ENCODE peak calls at places on chromosomes 11 and 22, in eight cellular contexts. One of them, this sample, is unnamed.

GRCh38 chr11:120810251-120810650 is 213.7 kb upstream of the TBCEL start:
- DNase-seq in cardiac muscle cell: peak; percentile 18
- DNase-seq in tibial nerve: no peak
- DNase-seq in aorta: no peak
- DNase-seq in heart left ventricle: no peak
- DNase-seq in fibroblast of lung: peak; percentile 6
- DNase-seq in gastrocnemius medialis: no peak
- DNase-seq in stomach: no peak
- DNase-seq in this sample: no peak

GRCh38 chr11:15774021-15774862 is 582.1 kb downstream of the SOX6 start:
- DNase-seq in tibial nerve: no peak
- DNase-seq in aorta: no peak
- DNase-seq in fibroblast of lung: peak; percentile 9
- DNase-seq in heart left ventricle: no peak
- DNase-seq in cardiac muscle cell: peak; percentile 27
- DNase-seq in gastrocnemius medialis: no peak
- DNase-seq in stomach: no peak
- DNase-seq in this sample: no peak

GRCh38 chr11:17500673-17501072 is 24.0 kb upstream of the ABCC8 start:
- DNase-seq in heart left ventricle: no peak
- DNase-seq in stomach: no peak
- DNase-seq in aorta: no peak
- DNase-seq in cardiac muscle cell: no peak
- DNase-seq in fibroblast of lung: no peak
- DNase-seq in gastrocnemius medialis: no peak
- DNase-seq in tibial nerve: no peak
- DNase-seq in this sample: no peak

GRCh38 chr11:23846902-23847422 is 649.9 kb upstream of the LUZP2 start:
- DNase-seq in heart left ventricle: no peak
- DNase-seq in cardiac muscle cell: peak; percentile 49
- DNase-seq in stomach: no peak
- DNase-seq in aorta: no peak
- DNase-seq in fibroblast of lung: no peak
- DNase-seq in tibial nerve: no peak
- DNase-seq in gastrocnemius medialis: no peak
- DNase-seq in this sample: no peak

GRCh38 chr11:86068138-86068861 is 584 bp downstream of the PICALM start:
- DNase-seq in fibroblast of lung: no peak
- DNase-seq in gastrocnemius medialis: peak; percentile 47
- DNase-seq in tibial nerve: peak; percentile 39
- DNase-seq in aorta: peak; percentile 66
- DNase-seq in stomach: peak; percentile 32
- DNase-seq in cardiac muscle cell: peak; percentile 50
- DNase-seq in heart left ventricle: peak; percentile 60
- DNase-seq in this sample: peak; percentile 25

GRCh38 chr11:6271598-6271997 is 12.0 kb downstream of the CCKBR start:
- DNase-seq in stomach: no peak
- DNase-seq in tibial nerve: no peak
- DNase-seq in cardiac muscle cell: no peak
- DNase-seq in heart left ventricle: no peak
- DNase-seq in gastrocnemius medialis: peak; percentile 24
- DNase-seq in fibroblast of lung: no peak
- DNase-seq in aorta: no peak
- DNase-seq in this sample: no peak

GRCh38 chr11:63532799-63533475 is 3.7 kb upstream of the PLAAT4 start:
- DNase-seq in aorta: no peak
- DNase-seq in stomach: no peak
- DNase-seq in gastrocnemius medialis: no peak
- DNase-seq in cardiac muscle cell: peak; percentile 38
- DNase-seq in heart left ventricle: no peak
- DNase-seq in fibroblast of lung: no peak
- DNase-seq in tibial nerve: no peak
- DNase-seq in this sample: peak; percentile 78

GRCh38 chr11:85742873-85743275 is 56.9 kb upstream of the CCDC89 start:
- DNase-seq in stomach: no peak
- DNase-seq in tibial nerve: no peak
- DNase-seq in aorta: no peak
- DNase-seq in fibroblast of lung: no peak
- DNase-seq in gastrocnemius medialis: no peak
- DNase-seq in cardiac muscle cell: no peak
- DNase-seq in heart left ventricle: no peak
- DNase-seq in this sample: no peak

GRCh38 chr11:117834068-117834810 is 9.7 kb upstream of the FXYD2 start:
- DNase-seq in cardiac muscle cell: no peak
- DNase-seq in fibroblast of lung: no peak
- DNase-seq in heart left ventricle: no peak
- DNase-seq in stomach: peak; percentile 19
- DNase-seq in tibial nerve: no peak
- DNase-seq in gastrocnemius medialis: peak; percentile 70
- DNase-seq in aorta: no peak
- DNase-seq in this sample: no peak

GRCh38 chr11:12195773-12196172 is 85.4 kb downstream of the MICAL2 start:
- DNase-seq in gastrocnemius medialis: no peak
- DNase-seq in stomach: no peak
- DNase-seq in tibial nerve: no peak
- DNase-seq in heart left ventricle: no peak
- DNase-seq in fibroblast of lung: no peak
- DNase-seq in aorta: no peak
- DNase-seq in cardiac muscle cell: no peak
- DNase-seq in this sample: no peak

GRCh38 chr22:37146507-37147180 is 3.1 kb downstream of the IL2RB start:
- DNase-seq in stomach: no peak
- DNase-seq in tibial nerve: no peak
- DNase-seq in heart left ventricle: peak; percentile 37
- DNase-seq in cardiac muscle cell: no peak
- DNase-seq in fibroblast of lung: no peak
- DNase-seq in gastrocnemius medialis: no peak
- DNase-seq in aorta: no peak
- DNase-seq in this sample: no peak

GRCh38 chr11:47448566-47449427 is at the start of gene RAPSN:
- DNase-seq in aorta: no peak
- DNase-seq in heart left ventricle: no peak
- DNase-seq in gastrocnemius medialis: peak; percentile 91
- DNase-seq in tibial nerve: no peak
- DNase-seq in cardiac muscle cell: no peak
- DNase-seq in fibroblast of lung: no peak
- DNase-seq in stomach: no peak
- DNase-seq in this sample: no peak

GRCh38 chr22:36741204-36741793 is 34.6 kb downstream of the IFT27 start:
- DNase-seq in tibial nerve: no peak
- DNase-seq in heart left ventricle: no peak
- DNase-seq in stomach: peak; percentile 5
- DNase-seq in gastrocnemius medialis: no peak
- DNase-seq in cardiac muscle cell: peak; percentile 14
- DNase-seq in fibroblast of lung: peak; percentile 10
- DNase-seq in aorta: no peak
- DNase-seq in this sample: no peak

GRCh38 chr11:61543606-61544306 is 35.2 kb downstream of the LRRC10B start:
- DNase-seq in heart left ventricle: no peak
- DNase-seq in fibroblast of lung: peak; percentile 82
- DNase-seq in tibial nerve: no peak
- DNase-seq in stomach: no peak
- DNase-seq in gastrocnemius medialis: no peak
- DNase-seq in cardiac muscle cell: peak; percentile 39
- DNase-seq in aorta: no peak
- DNase-seq in this sample: no peak

GRCh38 chr22:29044657-29045176 is 16.9 kb downstream of the C22orf31 start:
- DNase-seq in fibroblast of lung: peak; percentile 70
- DNase-seq in heart left ventricle: no peak
- DNase-seq in gastrocnemius medialis: peak; percentile 53
- DNase-seq in cardiac muscle cell: peak; percentile 77
- DNase-seq in stomach: no peak
- DNase-seq in aorta: no peak
- DNase-seq in tibial nerve: no peak
- DNase-seq in this sample: no peak

GRCh38 chr22:46511391-46512370 is 25.7 kb downstream of the CELSR1 start:
- DNase-seq in aorta: no peak
- DNase-seq in cardiac muscle cell: no peak
- DNase-seq in tibial nerve: no peak
- DNase-seq in fibroblast of lung: no peak
- DNase-seq in stomach: no peak
- DNase-seq in heart left ventricle: no peak
- DNase-seq in gastrocnemius medialis: no peak
- DNase-seq in this sample: no peak

GRCh38 chr11:69942333-69942820 is 123.2 kb upstream of the FGF3 start:
- DNase-seq in fibroblast of lung: no peak
- DNase-seq in stomach: no peak
- DNase-seq in heart left ventricle: peak; percentile 49
- DNase-seq in tibial nerve: no peak
- DNase-seq in aorta: peak; percentile 18
- DNase-seq in gastrocnemius medialis: no peak
- DNase-seq in cardiac muscle cell: no peak
- DNase-seq in this sample: no peak

GRCh38 chr11:69941546-69942332 is 122.5 kb upstream of the FGF3 start:
- DNase-seq in stomach: no peak
- DNase-seq in gastrocnemius medialis: no peak
- DNase-seq in heart left ventricle: peak; percentile 28
- DNase-seq in cardiac muscle cell: no peak
- DNase-seq in tibial nerve: no peak
- DNase-seq in fibroblast of lung: no peak
- DNase-seq in aorta: peak; percentile 32
- DNase-seq in this sample: no peak

GRCh38 chr11:69938206-69938605 is 119.0 kb upstream of the FGF3 start:
- DNase-seq in cardiac muscle cell: no peak
- DNase-seq in heart left ventricle: no peak
- DNase-seq in stomach: no peak
- DNase-seq in aorta: peak; percentile 16
- DNase-seq in tibial nerve: no peak
- DNase-seq in fibroblast of lung: no peak
- DNase-seq in gastrocnemius medialis: no peak
- DNase-seq in this sample: no peak

GRCh38 chr11:69940246-69940610 is 121.0 kb upstream of the FGF3 start:
- DNase-seq in cardiac muscle cell: no peak
- DNase-seq in stomach: no peak
- DNase-seq in fibroblast of lung: no peak
- DNase-seq in heart left ventricle: peak; percentile 28
- DNase-seq in aorta: peak; percentile 33
- DNase-seq in gastrocnemius medialis: no peak
- DNase-seq in tibial nerve: no peak
- DNase-seq in this sample: no peak

GRCh38 chr11:69939551-69940245 is 120.5 kb upstream of the FGF3 start:
- DNase-seq in gastrocnemius medialis: no peak
- DNase-seq in heart left ventricle: peak; percentile 87
- DNase-seq in cardiac muscle cell: peak; percentile 94
- DNase-seq in fibroblast of lung: peak; percentile 69
- DNase-seq in tibial nerve: no peak
- DNase-seq in aorta: peak; percentile 86
- DNase-seq in stomach: peak; percentile 42
- DNase-seq in this sample: peak; percentile 62
- H3K27me3 ChIP-seq in gastrocnemius medialis: peaks cover 12% of the 10 kb centered on the region
- H3K27me3 ChIP-seq in heart left ventricle: no peaks in the 10 kb centered on the region
- H3K27me3 ChIP-seq in cardiac muscle cell: no peaks in the 10 kb centered on the region
- H3K27me3 ChIP-seq in fibroblast of lung: no peaks in the 10 kb centered on the region
- H3K27me3 ChIP-seq in tibial nerve: no peaks in the 10 kb centered on the region
- H3K27me3 ChIP-seq in aorta: no peaks in the 10 kb centered on the region
- H3K27me3 ChIP-seq in stomach: peaks cover 27% of the 10 kb centered on the region
- H3K27me3 ChIP-seq in this sample: no peaks in the 10 kb centered on the region

GRCh38 chr11:31819533-31820437 is 8.7 kb upstream of the PAX6 start:
- DNase-seq in cardiac muscle cell: no peak
- DNase-seq in heart left ventricle: no peak
- DNase-seq in stomach: no peak
- DNase-seq in fibroblast of lung: no peak
- DNase-seq in tibial nerve: no peak
- DNase-seq in gastrocnemius medialis: no peak
- DNase-seq in aorta: no peak
- DNase-seq in this sample: no peak

GRCh38 chr11:31821779-31822574 is 10.9 kb upstream of the PAX6 start:
- DNase-seq in stomach: no peak
- DNase-seq in heart left ventricle: no peak
- DNase-seq in gastrocnemius medialis: no peak
- DNase-seq in cardiac muscle cell: no peak
- DNase-seq in aorta: no peak
- DNase-seq in tibial nerve: no peak
- DNase-seq in fibroblast of lung: no peak
- DNase-seq in this sample: no peak

GRCh38 chr11:31822604-31823371 is 11.7 kb upstream of the PAX6 start:
- DNase-seq in cardiac muscle cell: no peak
- DNase-seq in gastrocnemius medialis: no peak
- DNase-seq in tibial nerve: no peak
- DNase-seq in heart left ventricle: no peak
- DNase-seq in fibroblast of lung: no peak
- DNase-seq in aorta: no peak
- DNase-seq in stomach: no peak
- DNase-seq in this sample: no peak

GRCh38 chr11:31820438-31820818 is 9.3 kb upstream of the PAX6 start:
- DNase-seq in tibial nerve: no peak
- DNase-seq in cardiac muscle cell: no peak
- DNase-seq in stomach: no peak
- DNase-seq in gastrocnemius medialis: no peak
- DNase-seq in heart left ventricle: no peak
- DNase-seq in fibroblast of lung: no peak
- DNase-seq in aorta: no peak
- DNase-seq in this sample: no peak

DNA sequence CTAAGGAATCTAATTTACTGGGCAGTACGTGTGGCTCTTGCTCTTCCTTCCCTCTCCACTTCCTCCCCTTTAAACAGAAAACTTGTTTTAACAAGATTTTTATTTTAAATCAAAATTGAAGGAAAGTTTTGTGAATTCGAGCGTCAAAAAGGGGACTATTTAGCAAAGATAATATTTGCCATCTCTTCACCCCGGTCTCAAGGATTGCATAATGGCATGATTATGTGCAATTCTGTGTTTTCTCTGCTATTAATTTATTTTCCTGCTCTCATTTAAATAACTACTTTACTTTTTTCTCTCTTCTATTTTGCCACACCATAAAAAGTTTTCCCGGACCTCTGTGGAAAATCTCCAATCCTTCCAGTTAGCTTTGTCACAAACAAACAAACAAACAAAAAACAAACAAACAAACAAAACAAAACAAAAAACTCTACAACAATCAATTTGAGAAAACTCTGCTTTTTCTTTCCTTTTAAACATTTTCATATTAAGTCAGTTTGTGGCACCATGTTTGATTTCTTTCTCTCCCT is 10.2 kb upstream of the PAX6 start:
- DNase-seq in aorta: no peak
- DNase-seq in stomach: no peak
- DNase-seq in heart left ventricle: no peak
- DNase-seq in gastrocnemius medialis: no peak
- DNase-seq in fibroblast of lung: no peak
- DNase-seq in cardiac muscle cell: no peak
- DNase-seq in tibial nerve: no peak
- DNase-seq in this sample: no peak
- H3K27me3 ChIP-seq in aorta: peaks cover 2% of the 10 kb centered on the region
- H3K27me3 ChIP-seq in stomach: peaks cover 100% of the 10 kb centered on the region
- H3K27me3 ChIP-seq in heart left ventricle: peaks cover 99% of the 10 kb centered on the region
- H3K27me3 ChIP-seq in gastrocnemius medialis: peaks cover 100% of the 10 kb centered on the region
- H3K27me3 ChIP-seq in fibroblast of lung: peaks cover 92% of the 10 kb centered on the region
- H3K27me3 ChIP-seq in cardiac muscle cell: peaks cover 100% of the 10 kb centered on the region
- H3K27me3 ChIP-seq in tibial nerve: peaks cover 6% of the 10 kb centered on the region
- H3K27me3 ChIP-seq in this sample: peaks cover 92% of the 10 kb centered on the region

GRCh38 chr11:11082651-11083050 is 224.8 kb upstream of the ZBED5 start:
- DNase-seq in gastrocnemius medialis: no peak
- DNase-seq in stomach: no peak
- DNase-seq in aorta: no peak
- DNase-seq in cardiac muscle cell: no peak
- DNase-seq in tibial nerve: no peak
- DNase-seq in fibroblast of lung: no peak
- DNase-seq in heart left ventricle: no peak
- DNase-seq in this sample: no peak
- H3K27me3 ChIP-seq in gastrocnemius medialis: no peaks in the 10 kb centered on the region
- H3K27me3 ChIP-seq in stomach: peaks cover 14% of the 10 kb centered on the region
- H3K27me3 ChIP-seq in aorta: peaks cover 1% of the 10 kb centered on the region
- H3K27me3 ChIP-seq in cardiac muscle cell: no peaks in the 10 kb centered on the region
- H3K27me3 ChIP-seq in tibial nerve: no peaks in the 10 kb centered on the region
- H3K27me3 ChIP-seq in fibroblast of lung: peaks cover 31% of the 10 kb centered on the region
- H3K27me3 ChIP-seq in heart left ventricle: no peaks in the 10 kb centered on the region
- H3K27me3 ChIP-seq in this sample: no peaks in the 10 kb centered on the region

GRCh38 chr11:76317296-76317695 is 63.6 kb downstream of the THAP12 start:
- DNase-seq in gastrocnemius medialis: no peak
- DNase-seq in stomach: no peak
- DNase-seq in cardiac muscle cell: no peak
- DNase-seq in heart left ventricle: no peak
- DNase-seq in fibroblast of lung: no peak
- DNase-seq in aorta: no peak
- DNase-seq in tibial nerve: no peak
- DNase-seq in this sample: no peak
- H3K27me3 ChIP-seq in gastrocnemius medialis: peaks cover 9% of the 10 kb centered on the region
- H3K27me3 ChIP-seq in stomach: peaks cover 38% of the 10 kb centered on the region
- H3K27me3 ChIP-seq in cardiac muscle cell: peaks cover 40% of the 10 kb centered on the region
- H3K27me3 ChIP-seq in heart left ventricle: no peaks in the 10 kb centered on the region
- H3K27me3 ChIP-seq in fibroblast of lung: peaks cover 9% of the 10 kb centered on the region
- H3K27me3 ChIP-seq in aorta: no peaks in the 10 kb centered on the region
- H3K27me3 ChIP-seq in tibial nerve: no peaks in the 10 kb centered on the region
- H3K27me3 ChIP-seq in this sample: peaks cover 5% of the 10 kb centered on the region